ENCODE peak calls at places on chromosomes 5 and 9, in six cellular contexts. H is heart right ventricle, D is suprapubic skin, I is tibial nerve, F is neuronal stem cell, R is dorsolateral prefrontal cortex. W is an unnamed sample.
A peak's percentile ranks its signal among the peaks of the same experiment; 100 is the strongest.

GRCh38 chr5:107104774-107105050 is 566.0 kb downstream of the EFNA5 start:
- DNase-seq in H (peak; percentile 16), D (no peak), I (no peak), F (no peak), R (no peak), W (no peak)

GRCh38 chr9:38074441-38074943 is 5.5 kb upstream of the SHB start:
- DNase-seq in H (no peak), D (peak; percentile 47), I (no peak), F (no peak), R (no peak), W (no peak)

GRCh38 chr5:32476891-32477290 is 32.4 kb upstream of the ZFR start:
- DNase-seq in H (no peak), D (no peak), I (no peak), F (no peak), R (no peak), W (no peak)

GRCh38 chr5:52799358-52799982 is 11.8 kb downstream of the ITGA1 start:
- DNase-seq in H (peak; percentile 64), D (no peak), I (no peak), F (peak; percentile 67), R (no peak), W (peak; percentile 77)

GRCh38 chr5:60842859-60843692 is 993 bp downstream of the ELOVL7 start:
- DNase-seq in H (no peak), D (no peak), I (no peak), F (peak; percentile 12), R (no peak), W (no peak)

GRCh38 chr9:129914051-129914450 is 78.8 kb downstream of the USP20 start:
- DNase-seq in H (no peak), D (no peak), I (no peak), F (no peak), R (no peak), W (no peak)

GRCh38 chr9:136525841-136526499 is 19.9 kb downstream of the NOTCH1 start:
- DNase-seq in H (no peak), D (no peak), I (no peak), F (no peak), R (peak; percentile 92), W (peak; percentile 90)

GRCh38 chr9:88775966-88776365 is 215.3 kb upstream of the S1PR3 start:
- DNase-seq in H (no peak), D (no peak), I (no peak), F (no peak), R (no peak), W (no peak)

GRCh38 chr5:15566306-15566705 is 66.3 kb downstream of the FBXL7 start:
- DNase-seq in H (no peak), D (no peak), I (no peak), F (no peak), R (no peak), W (no peak)

GRCh38 chr9:4738866-4739586 is 2.0 kb downstream of the AK3 start:
- DNase-seq in H (no peak), D (no peak), I (no peak), F (no peak), R (no peak), W (no peak)
- H3K4me3 ChIP-seq in H (no peak overlapping the region), D (peak overlapping the region; percentile 83), I (peak overlapping the region; percentile 90), F (peak overlapping the region; percentile 85), R (peak overlapping the region; percentile 96), W (peak overlapping the region; percentile 96)

GRCh38 chr5:135979510-135979909 is 24.7 kb upstream of the LECT2 start:
- DNase-seq in H (peak; percentile 40), D (no peak), I (no peak), F (no peak), R (no peak), W (no peak)
- H3K4me3 ChIP-seq in H (no peak overlapping the region), D (no peak overlapping the region), I (no peak overlapping the region), F (no peak overlapping the region), R (no peak overlapping the region), W (no peak overlapping the region)

DNA sequence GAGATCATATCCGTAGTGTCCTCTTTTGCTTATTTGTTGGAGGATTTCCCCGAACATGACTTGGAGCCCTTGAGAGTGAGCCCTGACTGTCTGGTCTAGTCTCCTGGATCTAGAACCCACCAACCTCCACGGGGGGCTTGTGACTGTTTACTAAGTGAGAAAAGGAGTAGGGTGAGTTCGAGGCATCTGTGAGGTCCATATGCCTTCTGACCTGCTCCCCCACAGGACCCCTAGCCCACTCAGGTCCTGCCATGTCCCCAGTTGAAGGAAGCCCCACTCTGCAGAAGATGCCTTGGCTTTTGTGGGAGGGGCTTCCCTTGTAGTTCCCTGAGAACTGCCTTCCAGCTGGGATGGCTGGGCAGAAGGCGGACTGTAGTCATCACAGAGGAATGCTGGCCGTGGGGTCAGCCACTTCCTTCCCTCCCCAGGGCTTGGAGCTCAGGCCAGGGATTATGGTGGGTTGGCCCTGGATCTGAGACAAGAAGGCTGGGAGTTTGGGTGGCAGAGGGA is 7.0 kb upstream of the IRF1 start:
- DNase-seq in H (peak; percentile 81), D (no peak), I (peak; percentile 35), F (no peak), R (no peak), W (peak; percentile 95)
- H3K4me3 ChIP-seq in H (no peak overlapping the region), D (peak overlapping the region; percentile 77), I (peak overlapping the region; percentile 46), F (no peak overlapping the region), R (peak overlapping the region; percentile 78), W (peak overlapping the region; percentile 31)

GRCh38 chr9:92804727-92805126 is 40.1 kb upstream of the BICD2 start:
- DNase-seq in H (no peak), D (no peak), I (no peak), F (no peak), R (no peak), W (no peak)

GRCh38 chr9:92807031-92807756 is 42.6 kb upstream of the BICD2 start:
- DNase-seq in H (no peak), D (no peak), I (no peak), F (no peak), R (no peak), W (no peak)

GRCh38 chr9:92807757-92808725 is 43.4 kb upstream of the BICD2 start:
- DNase-seq in H (no peak), D (no peak), I (no peak), F (no peak), R (no peak), W (no peak)

DNA sequence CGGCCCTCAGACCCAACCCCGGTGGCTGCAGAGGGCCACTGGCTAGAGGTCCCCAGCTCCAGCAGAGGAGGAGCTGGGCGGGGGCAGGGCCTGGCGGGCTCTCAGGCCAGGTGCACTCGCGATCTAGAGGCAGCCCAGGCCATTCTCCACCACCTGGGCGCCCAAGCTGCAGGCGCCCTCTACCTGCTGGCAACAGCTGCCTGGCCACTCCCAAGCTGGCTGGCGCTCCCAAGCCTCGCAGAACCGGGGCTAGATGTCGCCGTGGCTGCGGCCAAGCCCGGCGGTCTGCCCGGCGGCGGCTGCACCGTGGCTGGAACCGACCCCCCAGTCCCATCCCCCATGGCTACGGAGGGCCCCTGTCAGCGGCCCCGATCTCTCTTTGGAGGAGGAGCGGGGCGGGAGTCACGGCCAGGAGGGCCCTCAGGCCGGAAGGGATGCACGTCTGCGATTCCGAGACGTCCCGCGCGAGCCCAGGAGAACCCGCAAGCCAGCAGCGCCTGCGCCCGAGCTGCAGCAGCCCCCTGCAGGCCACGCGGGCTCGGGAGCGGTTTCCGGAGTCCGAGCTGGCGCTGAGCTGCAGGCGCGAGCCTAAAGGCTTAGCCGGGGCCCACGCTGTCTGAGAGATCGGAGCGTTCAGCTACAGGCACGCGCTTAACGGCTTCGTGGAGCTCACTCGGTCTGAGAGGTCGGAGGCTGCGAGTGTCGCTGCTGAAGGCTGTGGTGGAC is 44.3 kb upstream of the BICD2 start:
- DNase-seq in H (peak; percentile 53), D (no peak), I (no peak), F (peak; percentile 71), R (peak; percentile 64), W (peak; percentile 89)
- H3K4me3 ChIP-seq in H (no peak overlapping the region), D (peak overlapping the region; percentile 40), I (no peak overlapping the region), F (peak overlapping the region; percentile 35), R (peak overlapping the region; percentile 47), W (no peak overlapping the region)

GRCh38 chr5:40410231-40410861 is 269.4 kb upstream of the PTGER4 start:
- DNase-seq in H (peak; percentile 32), D (no peak), I (no peak), F (no peak), R (no peak), W (no peak)
- H3K4me3 ChIP-seq in H (no peak overlapping the region), D (no peak overlapping the region), I (no peak overlapping the region), F (no peak overlapping the region), R (no peak overlapping the region), W (no peak overlapping the region)

DNA sequence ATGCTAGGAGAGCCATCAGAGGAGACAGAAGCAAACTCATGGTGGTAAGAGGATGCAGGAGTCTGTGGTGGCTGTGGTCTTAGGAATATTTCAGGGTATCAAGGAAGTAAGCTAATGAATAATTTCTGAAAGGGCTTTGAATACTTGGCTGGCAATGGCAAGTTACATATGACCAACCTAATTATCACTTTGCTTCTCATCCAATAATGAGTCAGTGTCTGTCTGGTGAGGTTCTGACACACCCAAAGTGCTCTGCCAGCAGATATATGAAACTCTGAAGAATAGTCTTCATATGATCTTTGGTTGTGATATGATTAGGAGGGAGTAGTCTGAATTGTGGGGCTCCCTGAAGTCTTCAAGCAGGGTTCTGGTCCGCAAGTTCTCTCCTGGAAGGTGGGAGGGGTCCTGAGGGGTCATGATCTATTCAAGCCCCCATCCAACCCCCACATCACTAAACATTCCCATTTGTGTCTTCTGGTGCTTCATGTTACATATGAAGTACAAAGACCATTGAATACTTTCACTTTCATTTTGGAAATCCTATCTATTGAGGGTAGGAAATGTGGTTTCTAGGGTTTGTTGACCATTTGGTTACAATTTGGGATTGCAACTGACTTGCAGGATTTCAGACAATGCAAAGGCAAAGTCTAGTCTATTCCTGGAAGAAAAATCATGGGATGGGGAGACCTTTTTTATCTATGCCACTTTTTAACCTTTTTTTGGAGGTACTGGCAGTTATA is 199.9 kb upstream of the CDKN2B start:
- DNase-seq in H (no peak), D (no peak), I (no peak), F (no peak), R (no peak), W (no peak)
- H3K4me3 ChIP-seq in H (no peak overlapping the region), D (no peak overlapping the region), I (no peak overlapping the region), F (no peak overlapping the region), R (no peak overlapping the region), W (peak overlapping the region; percentile 2)

GRCh38 chr9:93186151-93186715 is 2.3 kb downstream of the WNK2 start:
- DNase-seq in H (no peak), D (no peak), I (no peak), F (no peak), R (no peak), W (no peak)
- H3K4me3 ChIP-seq in H (peak overlapping the region; percentile 28), D (peak overlapping the region; percentile 69), I (no peak overlapping the region), F (no peak overlapping the region), R (no peak overlapping the region), W (no peak overlapping the region)

W was measured in kidney.